ENCODE peak calls at places on chromosomes 4 and X, in seven cellular contexts. One of them, this sample, is unnamed.
A peak's percentile ranks its signal among the peaks of the same experiment; 100 is the strongest.

GRCh38 chrX:113947548-113947947 is 636.3 kb upstream of the HTR2C start:
- DNase-seq in AG10803: no peak
- DNase-seq in body of pancreas: no peak
- DNase-seq in endothelial cell: no peak
- DNase-seq in choroid plexus epithelial cell: no peak
- DNase-seq in neural crest cell: no peak
- DNase-seq in bronchial epithelial cell: no peak
- DNase-seq in this sample: no peak

GRCh38 chr4:91198951-91199350 is 1071.8 kb downstream of the CCSER1 start:
- DNase-seq in AG10803: no peak
- DNase-seq in body of pancreas: no peak
- DNase-seq in endothelial cell: no peak
- DNase-seq in choroid plexus epithelial cell: peak; percentile 20
- DNase-seq in neural crest cell: no peak
- DNase-seq in bronchial epithelial cell: no peak
- DNase-seq in this sample: no peak

GRCh38 chr4:10161840-10162239 is 45.2 kb upstream of the WDR1 start:
- DNase-seq in AG10803: no peak
- DNase-seq in body of pancreas: no peak
- DNase-seq in endothelial cell: no peak
- DNase-seq in choroid plexus epithelial cell: no peak
- DNase-seq in neural crest cell: no peak
- DNase-seq in bronchial epithelial cell: no peak
- DNase-seq in this sample: peak; percentile 65

GRCh38 chr4:13920901-13921300 is 293.4 kb upstream of the BOD1L1 start:
- DNase-seq in AG10803: peak; percentile 100
- DNase-seq in body of pancreas: no peak
- DNase-seq in endothelial cell: peak; percentile 47
- DNase-seq in choroid plexus epithelial cell: peak; percentile 99
- DNase-seq in neural crest cell: no peak
- DNase-seq in bronchial epithelial cell: peak; percentile 99
- DNase-seq in this sample: no peak

GRCh38 chr4:164748375-164748774 is 5.6 kb upstream of the SMIM31 start:
- DNase-seq in AG10803: peak; percentile 19
- DNase-seq in body of pancreas: no peak
- DNase-seq in endothelial cell: no peak
- DNase-seq in choroid plexus epithelial cell: peak; percentile 49
- DNase-seq in neural crest cell: no peak
- DNase-seq in bronchial epithelial cell: peak; percentile 23
- DNase-seq in this sample: no peak

GRCh38 chr4:128358231-128358902 is 70.8 kb upstream of the PGRMC2 start:
- DNase-seq in AG10803: peak; percentile 98
- DNase-seq in body of pancreas: no peak
- DNase-seq in endothelial cell: no peak
- DNase-seq in choroid plexus epithelial cell: peak; percentile 82
- DNase-seq in neural crest cell: no peak
- DNase-seq in bronchial epithelial cell: peak; percentile 52
- DNase-seq in this sample: no peak

GRCh38 chrX:17788439-17788838 is 51.1 kb downstream of the SCML1 start:
- DNase-seq in AG10803: peak; percentile 23
- DNase-seq in body of pancreas: peak; percentile 36
- DNase-seq in endothelial cell: peak; percentile 40
- DNase-seq in choroid plexus epithelial cell: peak; percentile 69
- DNase-seq in neural crest cell: peak; percentile 9
- DNase-seq in bronchial epithelial cell: peak; percentile 12
- DNase-seq in this sample: peak; percentile 37

GRCh38 chrX:108309144-108309543 is 129.1 kb downstream of the COL4A6 start:
- DNase-seq in AG10803: no peak
- DNase-seq in body of pancreas: no peak
- DNase-seq in endothelial cell: no peak
- DNase-seq in choroid plexus epithelial cell: peak; percentile 86
- DNase-seq in neural crest cell: no peak
- DNase-seq in bronchial epithelial cell: peak; percentile 86
- DNase-seq in this sample: no peak

GRCh38 chr4:159374749-159375535 is 272.1 kb downstream of the RAPGEF2 start:
- DNase-seq in AG10803: peak; percentile 91
- DNase-seq in body of pancreas: no peak
- DNase-seq in endothelial cell: no peak
- DNase-seq in choroid plexus epithelial cell: peak; percentile 84
- DNase-seq in neural crest cell: no peak
- DNase-seq in bronchial epithelial cell: no peak
- DNase-seq in this sample: no peak

GRCh38 chrX:136457303-136457917 is 30.3 kb upstream of the BRS3 start:
- DNase-seq in AG10803: no peak
- DNase-seq in body of pancreas: no peak
- DNase-seq in endothelial cell: no peak
- DNase-seq in choroid plexus epithelial cell: no peak
- DNase-seq in neural crest cell: no peak
- DNase-seq in bronchial epithelial cell: no peak
- DNase-seq in this sample: no peak

GRCh38 chrX:150610446-150610845 is 42.0 kb downstream of the MTM1 start:
- DNase-seq in AG10803: no peak
- DNase-seq in body of pancreas: no peak
- DNase-seq in endothelial cell: no peak
- DNase-seq in choroid plexus epithelial cell: peak; percentile 8
- DNase-seq in neural crest cell: no peak
- DNase-seq in bronchial epithelial cell: no peak
- DNase-seq in this sample: no peak

GRCh38 chr4:73392936-73393335 is 11.2 kb upstream of the ALB start:
- DNase-seq in AG10803: no peak
- DNase-seq in body of pancreas: no peak
- DNase-seq in endothelial cell: no peak
- DNase-seq in choroid plexus epithelial cell: no peak
- DNase-seq in neural crest cell: no peak
- DNase-seq in bronchial epithelial cell: no peak
- DNase-seq in this sample: no peak

GRCh38 chrX:123738378-123738955 is 5.6 kb upstream of the THOC2 start:
- DNase-seq in AG10803: no peak
- DNase-seq in body of pancreas: no peak
- DNase-seq in endothelial cell: no peak
- DNase-seq in choroid plexus epithelial cell: no peak
- DNase-seq in neural crest cell: no peak
- DNase-seq in bronchial epithelial cell: no peak
- DNase-seq in this sample: no peak

DNA sequence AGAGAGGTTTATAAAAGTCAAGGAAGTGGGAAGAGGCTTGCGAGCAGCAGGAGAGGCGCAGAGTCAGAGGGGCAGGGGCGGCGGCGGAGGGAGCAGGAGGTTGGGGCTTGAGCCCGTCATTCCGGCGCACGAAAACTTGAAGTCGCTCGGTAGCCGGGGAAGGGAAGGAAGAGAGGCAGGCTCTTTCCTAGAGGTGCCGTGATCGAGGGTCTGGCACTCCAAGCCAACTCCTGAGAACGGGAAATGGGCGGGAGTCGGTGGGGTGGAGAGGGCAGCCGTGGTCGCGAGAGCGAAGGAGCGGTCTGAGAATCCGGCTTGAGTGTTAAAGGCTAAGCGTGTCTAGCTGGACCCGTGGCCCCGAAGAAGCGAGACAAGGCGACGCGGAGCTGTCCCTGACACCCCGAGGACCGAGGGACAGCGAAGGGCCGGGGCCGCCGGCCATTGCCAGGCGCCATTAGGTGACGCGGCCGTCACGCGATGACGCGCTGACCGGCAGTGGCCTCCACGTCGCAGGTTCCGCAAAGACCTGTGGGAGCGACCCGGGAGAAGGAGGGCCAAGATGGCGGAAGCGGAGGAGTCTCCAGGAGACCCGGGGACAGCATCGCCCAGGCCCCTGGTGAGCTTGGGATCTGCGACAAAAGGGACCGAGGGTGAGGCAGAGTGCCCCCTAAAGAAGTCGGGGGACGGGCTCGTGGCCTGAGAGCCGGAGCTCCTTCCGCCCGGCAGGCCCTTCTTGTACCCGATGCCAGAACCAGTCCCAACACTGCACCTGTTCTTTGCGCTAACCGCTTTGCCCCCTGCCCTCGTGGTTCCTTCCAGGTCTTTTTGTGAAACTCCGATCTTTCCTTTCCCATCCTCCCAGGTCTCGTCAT is at the start of gene YIPF6:
- DNase-seq in AG10803: peak; percentile 67
- DNase-seq in body of pancreas: peak; percentile 83
- DNase-seq in endothelial cell: peak; percentile 63
- DNase-seq in choroid plexus epithelial cell: peak; percentile 71
- DNase-seq in neural crest cell: peak; percentile 59
- DNase-seq in bronchial epithelial cell: peak; percentile 38
- DNase-seq in this sample: peak; percentile 73
- TF ChIP-seq CTCF in AG10803: no peak
- TF ChIP-seq CTCF in body of pancreas: no peak
- TF ChIP-seq CTCF in endothelial cell: no peak
- TF ChIP-seq CTCF in choroid plexus epithelial cell: no peak
- TF ChIP-seq CTCF in neural crest cell: no peak
- TF ChIP-seq CTCF in bronchial epithelial cell: no peak
- TF ChIP-seq CTCF in this sample: no peak

GRCh38 chr4:99729186-99729585 is 71.6 kb upstream of the C4orf54 start:
- DNase-seq in AG10803: no peak
- DNase-seq in body of pancreas: no peak
- DNase-seq in endothelial cell: no peak
- DNase-seq in choroid plexus epithelial cell: no peak
- DNase-seq in neural crest cell: no peak
- DNase-seq in bronchial epithelial cell: no peak
- DNase-seq in this sample: no peak

GRCh38 chr4:99720206-99720605 is 62.6 kb upstream of the C4orf54 start:
- DNase-seq in AG10803: no peak
- DNase-seq in body of pancreas: no peak
- DNase-seq in endothelial cell: no peak
- DNase-seq in choroid plexus epithelial cell: no peak
- DNase-seq in neural crest cell: no peak
- DNase-seq in bronchial epithelial cell: no peak
- DNase-seq in this sample: no peak

GRCh38 chr4:99722662-99723061 is 65.0 kb upstream of the C4orf54 start:
- DNase-seq in AG10803: no peak
- DNase-seq in body of pancreas: peak; percentile 16
- DNase-seq in endothelial cell: no peak
- DNase-seq in choroid plexus epithelial cell: no peak
- DNase-seq in neural crest cell: no peak
- DNase-seq in bronchial epithelial cell: no peak
- DNase-seq in this sample: no peak

GRCh38 chr4:99722006-99722405 is 64.4 kb upstream of the C4orf54 start:
- DNase-seq in AG10803: no peak
- DNase-seq in body of pancreas: no peak
- DNase-seq in endothelial cell: no peak
- DNase-seq in choroid plexus epithelial cell: no peak
- DNase-seq in neural crest cell: no peak
- DNase-seq in bronchial epithelial cell: peak; percentile 69
- DNase-seq in this sample: no peak

DNA sequence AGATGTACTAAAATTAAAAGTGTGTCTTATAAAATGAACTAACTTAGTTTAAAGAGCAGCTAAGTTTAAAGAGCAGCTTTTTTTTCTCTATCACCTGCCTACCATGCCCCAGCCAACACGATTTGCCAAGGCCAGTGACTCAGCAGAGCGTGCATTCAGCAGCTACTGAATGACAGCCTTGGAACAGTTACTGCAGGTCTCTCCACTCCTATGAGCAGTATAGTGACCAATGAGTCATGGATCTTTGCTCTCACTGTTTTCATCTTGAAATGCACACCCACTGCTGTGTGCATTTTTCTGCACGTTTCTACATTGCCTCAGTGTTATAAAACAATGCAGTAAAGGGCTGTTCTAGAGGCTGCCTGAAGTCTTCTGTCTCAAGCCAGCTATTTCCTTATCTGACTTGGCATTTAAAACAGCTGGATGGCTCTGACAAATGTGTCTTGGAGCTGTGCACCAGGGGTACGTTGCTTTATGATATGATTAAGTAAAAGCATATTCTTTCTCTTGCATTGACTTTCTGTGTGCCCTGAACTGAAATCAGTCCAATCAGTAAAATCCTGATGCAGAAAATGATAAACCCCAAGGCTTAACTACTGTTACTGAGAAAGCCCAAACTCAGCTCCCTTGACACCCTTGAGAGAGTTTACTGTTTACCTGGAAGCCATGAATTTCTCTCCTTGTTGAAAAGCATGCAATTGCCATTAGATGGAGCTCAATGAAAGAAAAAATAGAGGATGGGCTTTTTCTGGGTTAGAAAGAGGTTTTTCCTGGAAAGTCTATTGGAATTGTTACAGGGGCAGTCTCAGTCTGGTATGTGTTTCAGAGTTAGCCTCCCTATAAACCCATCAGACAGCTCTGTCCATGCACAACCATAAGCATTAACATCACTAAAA is 66.2 kb upstream of the C4orf54 start:
- DNase-seq in AG10803: peak; percentile 25
- DNase-seq in body of pancreas: peak; percentile 90
- DNase-seq in endothelial cell: no peak
- DNase-seq in choroid plexus epithelial cell: peak; percentile 49
- DNase-seq in neural crest cell: no peak
- DNase-seq in bronchial epithelial cell: peak; percentile 97
- DNase-seq in this sample: peak; percentile 19
- TF ChIP-seq CTCF in AG10803: no peak
- TF ChIP-seq CTCF in body of pancreas: no peak
- TF ChIP-seq CTCF in endothelial cell: no peak
- TF ChIP-seq CTCF in choroid plexus epithelial cell: no peak
- TF ChIP-seq CTCF in neural crest cell: no peak
- TF ChIP-seq CTCF in bronchial epithelial cell: no peak
- TF ChIP-seq CTCF in this sample: no peak

GRCh38 chr4:139651282-139652194 is 14.1 kb upstream of the MGST2 start:
- DNase-seq in AG10803: peak; percentile 81
- DNase-seq in body of pancreas: peak; percentile 83
- DNase-seq in endothelial cell: peak; percentile 72
- DNase-seq in choroid plexus epithelial cell: peak; percentile 91
- DNase-seq in neural crest cell: peak; percentile 79
- DNase-seq in bronchial epithelial cell: peak; percentile 68
- DNase-seq in this sample: peak; percentile 85
- TF ChIP-seq CTCF in AG10803: peak; percentile 96
- TF ChIP-seq CTCF in body of pancreas: peak; percentile 88
- TF ChIP-seq CTCF in endothelial cell: peak; percentile 92
- TF ChIP-seq CTCF in choroid plexus epithelial cell: peak; percentile 94
- TF ChIP-seq CTCF in neural crest cell: peak; percentile 92
- TF ChIP-seq CTCF in bronchial epithelial cell: peak; percentile 86
- TF ChIP-seq CTCF in this sample: peak; percentile 89

DNA sequence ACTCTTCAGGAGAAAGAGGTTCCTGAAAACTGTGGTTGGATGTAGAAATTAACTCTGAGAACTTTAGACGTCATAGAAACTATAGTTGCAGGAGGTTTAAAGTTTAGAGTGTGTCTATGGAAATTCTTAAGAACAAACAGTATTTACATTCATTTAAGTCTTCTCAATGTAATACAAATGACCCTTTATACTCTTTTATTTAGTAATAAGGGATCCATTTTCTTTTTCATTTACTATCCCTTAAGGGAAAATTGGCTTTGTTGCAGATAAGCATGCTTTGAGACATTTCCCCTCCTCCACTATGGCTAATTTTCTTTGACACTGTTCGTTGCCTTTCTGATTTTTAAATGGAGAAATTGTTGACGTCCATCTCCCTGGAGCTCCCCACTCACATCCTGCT is 96.4 kb downstream of the POLA1 start:
- DNase-seq in AG10803: no peak
- DNase-seq in body of pancreas: no peak
- DNase-seq in endothelial cell: no peak
- DNase-seq in choroid plexus epithelial cell: peak; percentile 1
- DNase-seq in neural crest cell: no peak
- DNase-seq in bronchial epithelial cell: no peak
- DNase-seq in this sample: no peak
- TF ChIP-seq CTCF in AG10803: no peak
- TF ChIP-seq CTCF in body of pancreas: no peak
- TF ChIP-seq CTCF in endothelial cell: no peak
- TF ChIP-seq CTCF in choroid plexus epithelial cell: no peak
- TF ChIP-seq CTCF in neural crest cell: no peak
- TF ChIP-seq CTCF in bronchial epithelial cell: no peak
- TF ChIP-seq CTCF in this sample: no peak

This sample was measured in activated CD8-positive, alpha-beta T cell treated with anti-CD3 and anti-CD28 coated beads for 36 hours.